ENCODE peak calls at places on chromosomes 7 and 10, in six cellular contexts. G is K562; S is small intestine; H is CD8-positive, alpha-beta T cell; Y is mucosa of descending colon; K is pancreas. E is an unnamed sample.

GRCh38 chr10:86953747-86954680 is 3.4 kb downstream of the MMRN2 start:
- DNase-seq in G (peak; percentile 82), S (no peak), H (no peak), Y (no peak), K (no peak), E (no peak)

GRCh38 chr7:47946581-47947354 is 1.5 kb downstream of the PKD1L1 start:
- DNase-seq in G (no peak), S (no peak), H (no peak), Y (no peak), K (no peak), E (no peak)

GRCh38 chr7:22671177-22671879 is 55.7 kb upstream of the IL6 start:
- DNase-seq in G (no peak), S (no peak), H (no peak), Y (no peak), K (no peak), E (no peak)

GRCh38 chr10:7192831-7193348 is 217.9 kb downstream of the SFMBT2 start:
- DNase-seq in G (no peak), S (no peak), H (peak; percentile 68), Y (no peak), K (no peak), E (peak; percentile 29)

GRCh38 chr7:29384277-29384676 is 179.4 kb upstream of the PRR15 start:
- DNase-seq in G (no peak), S (no peak), H (no peak), Y (no peak), K (no peak), E (no peak)

GRCh38 chr10:112658900-112659328 is 211.9 kb downstream of the VTI1A start:
- DNase-seq in G (no peak), S (no peak), H (no peak), Y (no peak), K (no peak), E (no peak)

GRCh38 chr10:97771913-97772823 is at the start of gene SFRP5:
- DNase-seq in G (peak; percentile 76), S (peak; percentile 94), H (no peak), Y (no peak), K (peak; percentile 60), E (peak; percentile 88)

GRCh38 chr7:29412912-29413311 is 150.7 kb upstream of the PRR15 start:
- DNase-seq in G (no peak), S (peak; percentile 98), H (no peak), Y (no peak), K (no peak), E (no peak)

GRCh38 chr7:35705932-35706461 is 11.1 kb upstream of the HERPUD2 start:
- DNase-seq in G (no peak), S (no peak), H (no peak), Y (no peak), K (no peak), E (no peak)

GRCh38 chr10:29555746-29556481 is 78.9 kb downstream of the SVIL start:
- DNase-seq in G (no peak), S (no peak), H (no peak), Y (no peak), K (no peak), E (no peak)

GRCh38 chr7:151754142-151754590 is 122.7 kb downstream of the PRKAG2 start:
- DNase-seq in G (peak; percentile 78), S (peak; percentile 80), H (peak; percentile 17), Y (peak; percentile 75), K (peak; percentile 71), E (peak; percentile 32)

GRCh38 chr10:28120043-28120749 is 121.3 kb upstream of the ODAD2 start:
- DNase-seq in G (no peak), S (no peak), H (no peak), Y (no peak), K (peak; percentile 13), E (no peak)

GRCh38 chr10:35379226-35380137 is 43.2 kb downstream of the CCNY start:
- DNase-seq in G (peak; percentile 93), S (no peak), H (peak; percentile 26), Y (no peak), K (no peak), E (no peak)

GRCh38 chr7:90384433-90384832 is 18.8 kb upstream of the CLDN12 start:
- DNase-seq in G (no peak), S (no peak), H (no peak), Y (no peak), K (no peak), E (no peak)

GRCh38 chr7:85213500-85213899 is 26.6 kb upstream of the SEMA3D start:
- DNase-seq in G (no peak), S (no peak), H (no peak), Y (no peak), K (no peak), E (no peak)

GRCh38 chr10:13684252-13684791 is 97.6 kb downstream of the PRPF18 start:
- DNase-seq in G (no peak), S (no peak), H (no peak), Y (peak; percentile 44), K (no peak), E (no peak)

GRCh38 chr7:2015251-2015871 is 217.4 kb downstream of the MAD1L1 start:
- DNase-seq in G (no peak), S (no peak), H (no peak), Y (peak; percentile 11), K (no peak), E (no peak)

GRCh38 chr10:84177541-84178386 is 4.2 kb downstream of the GPR15LG start:
- DNase-seq in G (no peak), S (peak; percentile 27), H (peak; percentile 50), Y (no peak), K (no peak), E (peak; percentile 54)

GRCh38 chr7:88243345-88243909 is 23.6 kb upstream of the SRI start:
- DNase-seq in G (peak; percentile 29), S (peak; percentile 55), H (no peak), Y (no peak), K (no peak), E (no peak)

GRCh38 chr10:59366310-59366709 is 4.0 kb upstream of the FAM13C start:
- DNase-seq in G (no peak), S (no peak), H (no peak), Y (no peak), K (no peak), E (no peak)

GRCh38 chr7:12102101-12102500 is 109.0 kb upstream of the TMEM106B start:
- DNase-seq in G (no peak), S (no peak), H (no peak), Y (no peak), K (no peak), E (no peak)

GRCh38 chr7:70647801-70648491 is 484.0 kb upstream of the GALNT17 start:
- DNase-seq in G (no peak), S (peak; percentile 72), H (peak; percentile 77), Y (no peak), K (no peak), E (peak; percentile 84)

GRCh38 chr7:49244543-49244942 is 320.2 kb downstream of the CDC14C start:
- DNase-seq in G (no peak), S (no peak), H (no peak), Y (no peak), K (no peak), E (no peak)

GRCh38 chr10:103493911-103494877 is 689 bp downstream of the NEURL1 start:
- DNase-seq in G (no peak), S (no peak), H (no peak), Y (no peak), K (no peak), E (no peak)

GRCh38 chr10:10552948-10553347 is 464.7 kb upstream of the CELF2 start:
- DNase-seq in G (no peak), S (no peak), H (no peak), Y (no peak), K (no peak), E (no peak)

GRCh38 chr10:48406204-48406603 is 99.7 kb downstream of the MAPK8 start:
- DNase-seq in G (peak; percentile 75), S (no peak), H (no peak), Y (no peak), K (no peak), E (no peak)

GRCh38 chr7:17233643-17234397 is 64.6 kb upstream of the AHR start:
- DNase-seq in G (no peak), S (peak; percentile 5), H (peak; percentile 41), Y (no peak), K (no peak), E (no peak)

GRCh38 chr10:65570143-65571010 is 1355.5 kb upstream of the LRRTM3 start:
- DNase-seq in G (no peak), S (peak; percentile 74), H (no peak), Y (peak; percentile 68), K (peak; percentile 41), E (peak; percentile 61)

GRCh38 chr7:109437957-109438356 is 868.3 kb downstream of the DNAJB9 start:
- DNase-seq in G (no peak), S (no peak), H (no peak), Y (no peak), K (no peak), E (no peak)

GRCh38 chr7:26549281-26549943 is 257.8 kb downstream of the SNX10 start:
- DNase-seq in G (no peak), S (no peak), H (no peak), Y (no peak), K (peak; percentile 29), E (no peak)

GRCh38 chr7:98040626-98041025 is 50.6 kb upstream of the OCM2 start:
- DNase-seq in G (no peak), S (no peak), H (no peak), Y (no peak), K (no peak), E (no peak)

GRCh38 chr10:119932631-119933030 is 40.1 kb downstream of the SEC23IP start:
- DNase-seq in G (no peak), S (no peak), H (no peak), Y (no peak), K (no peak), E (no peak)
- H3K36me3 ChIP-seq in G (peaks cover 73% of the 10 kb centered on the region), S (peaks cover 21% of the 10 kb centered on the region), H (peaks cover 28% of the 10 kb centered on the region), Y (no peaks in the 10 kb centered on the region), K (peaks cover 56% of the 10 kb centered on the region), E (no peaks in the 10 kb centered on the region)

GRCh38 chr10:14926722-14927416 is 27.0 kb downstream of the DCLRE1C start:
- DNase-seq in G (no peak), S (no peak), H (no peak), Y (no peak), K (no peak), E (no peak)
- H3K36me3 ChIP-seq in G (peaks cover 72% of the 10 kb centered on the region), S (peaks cover 18% of the 10 kb centered on the region), H (peaks cover 52% of the 10 kb centered on the region), Y (no peaks in the 10 kb centered on the region), K (peaks cover 20% of the 10 kb centered on the region), E (peaks cover 89% of the 10 kb centered on the region)

DNA sequence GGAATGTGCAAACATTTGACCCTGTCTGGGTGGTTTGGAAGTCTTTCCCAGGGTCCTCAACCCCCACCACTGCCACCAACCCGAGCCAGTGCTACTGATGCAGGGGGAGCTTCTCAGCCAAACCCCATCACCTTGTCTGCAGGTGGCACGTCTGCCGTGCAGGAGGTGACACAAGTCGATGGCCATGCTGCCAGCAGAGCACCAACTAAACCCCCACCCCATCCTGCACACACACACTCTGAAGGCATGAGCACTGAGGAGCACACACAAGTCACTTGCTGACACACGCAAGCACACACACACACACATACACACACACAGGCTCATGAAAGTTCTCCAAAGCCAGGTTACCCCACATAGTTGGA is 119.0 kb downstream of the RGS10 start:
- DNase-seq in G (no peak), S (no peak), H (no peak), Y (no peak), K (no peak), E (no peak)
- H3K36me3 ChIP-seq in G (no peaks in the 10 kb centered on the region), S (peaks cover 13% of the 10 kb centered on the region), H (peaks cover 6% of the 10 kb centered on the region), Y (no peaks in the 10 kb centered on the region), K (no peaks in the 10 kb centered on the region), E (no peaks in the 10 kb centered on the region)

DNA sequence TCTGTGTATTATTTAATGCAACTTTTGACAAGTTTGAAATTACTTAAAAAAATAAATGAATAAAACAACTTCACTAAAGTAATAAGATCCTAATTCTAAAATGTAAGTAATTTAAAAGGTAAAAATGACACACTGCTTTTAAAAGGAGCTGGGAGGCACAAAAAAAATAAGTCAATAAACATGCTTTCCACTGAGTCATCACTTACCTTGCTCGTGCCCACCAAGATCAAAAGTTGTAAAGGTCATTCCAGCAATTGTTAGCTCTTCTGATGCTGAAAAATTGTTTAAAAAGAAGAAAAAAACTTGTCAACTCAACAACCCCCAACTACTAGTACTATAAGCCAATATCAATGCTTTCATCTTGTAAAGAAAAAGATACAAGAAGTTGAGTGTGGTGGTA is 9.5 kb downstream of the SAR1A start:
- DNase-seq in G (no peak), S (no peak), H (no peak), Y (no peak), K (no peak), E (no peak)
- H3K36me3 ChIP-seq in G (peaks cover 90% of the 10 kb centered on the region), S (peaks cover 4% of the 10 kb centered on the region), H (peaks cover 34% of the 10 kb centered on the region), Y (peaks cover 7% of the 10 kb centered on the region), K (peaks cover 15% of the 10 kb centered on the region), E (no peaks in the 10 kb centered on the region)